ENCODE peak calls at places on chromosomes 6 and 20, in four cellular contexts. L is heart left ventricle, E is NB4, V is neural progenitor cell. I is an unnamed sample.

GRCh38 chr6:11500008-11500407 is 37.5 kb upstream of the TMEM170B start:
- DNase-seq in L (no peak), E (no peak), V (no peak), I (no peak)

GRCh38 chr6:157944983-157945931 is 36.4 kb upstream of the SYNJ2 start:
- DNase-seq in V (no peak), E (no peak), L (no peak), I (no peak)

GRCh38 chr6:117265425-117266266 is at the start of gene VGLL2:
- DNase-seq in V (peak), L (no peak), E (no peak), I (no peak)

GRCh38 chr6:75852721-75853120 is 103.7 kb downstream of the MYO6 start:
- DNase-seq in E (no peak), L (no peak), V (no peak), I (peak)

GRCh38 chr6:11392778-11393507 is 144.6 kb upstream of the TMEM170B start:
- DNase-seq in E (peak), L (no peak), V (no peak), I (no peak)

GRCh38 chr6:135209803-135210202 is 28.7 kb downstream of the MYB start:
- DNase-seq in L (no peak), V (no peak), E (peak), I (no peak)

GRCh38 chr6:47938411-47938810 is 156.6 kb downstream of the OPN5 start:
- DNase-seq in E (no peak), L (no peak), V (no peak), I (no peak)

GRCh38 chr6:134719850-134720249 is 230.1 kb downstream of the ALDH8A1 start:
- DNase-seq in L (no peak), V (no peak), E (no peak), I (no peak)

GRCh38 chr6:122043421-122043820 is 356.0 kb upstream of the HSF2 start:
- DNase-seq in E (no peak), L (no peak), V (no peak), I (no peak)

GRCh38 chr6:170292111-170292777 is 1.4 kb upstream of the DLL1 start:
- DNase-seq in V (peak), L (no peak), E (no peak), I (no peak)

GRCh38 chr6:25637946-25638345 is 14.1 kb upstream of the SCGN start:
- DNase-seq in L (no peak), E (no peak), V (peak), I (no peak)

GRCh38 chr6:157787080-157787479 is 36.0 kb upstream of the SNX9 start:
- DNase-seq in E (peak), L (no peak), V (no peak), I (no peak)

GRCh38 chr6:17505062-17505476 is 95.0 kb upstream of the FAM8A1 start:
- DNase-seq in L (no peak), E (peak), V (no peak), I (peak)

GRCh38 chr6:27630727-27631613 is 158.1 kb upstream of the ZNF184 start:
- DNase-seq in V (peak), E (no peak), L (no peak), I (peak)

GRCh38 chr20:47727170-47727880 is 58.0 kb downstream of the SULF2 start:
- DNase-seq in L (peak), E (peak), V (no peak), I (peak)

GRCh38 chr20:37533154-37533715 is 5.6 kb upstream of the BLCAP start:
- DNase-seq in L (no peak), E (peak), V (no peak), I (no peak)

GRCh38 chr20:51036226-51036625 is 13.3 kb upstream of the KCNG1 start:
- DNase-seq in L (no peak), V (no peak), E (no peak), I (no peak)

GRCh38 chr20:58515240-58516212 is at the start of gene APCDD1L:
- DNase-seq in V (peak), E (no peak), L (no peak), I (no peak)

GRCh38 chr20:40766790-40767529 is 77.9 kb upstream of the MAFB start:
- DNase-seq in E (no peak), L (no peak), V (no peak), I (no peak)

GRCh38 chr6:141309295-141309694 is 823.4 kb upstream of the GJE1 start:
- DNase-seq in E (peak), L (no peak), V (no peak), I (peak)

GRCh38 chr20:25066386-25066785 is 8.4 kb upstream of the ACSS1 start:
- DNase-seq in E (no peak), L (no peak), V (peak), I (no peak)

GRCh38 chr20:52972965-52973819 is 1.0 kb downstream of the TSHZ2 start:
- DNase-seq in E (no peak), L (peak), V (peak), I (peak)

GRCh38 chr6:20877008-20877937 is 343.0 kb downstream of the CDKAL1 start:
- DNase-seq in V (no peak), L (no peak), E (peak), I (peak)

GRCh38 chr6:150072201-150072600 is 3.3 kb upstream of the ULBP3 start:
- DNase-seq in V (no peak), L (no peak), E (peak), I (peak)

GRCh38 chr6:102746941-102747340 is 1353.4 kb downstream of the GRIK2 start:
- DNase-seq in L (no peak), E (no peak), V (peak), I (no peak)

GRCh38 chr6:165117806-165118205 is 191.6 kb downstream of the C6orf118 start:
- DNase-seq in E (no peak), L (no peak), V (no peak), I (no peak)

GRCh38 chr6:137112067-137112355 is 61.4 kb downstream of the IL22RA2 start:
- DNase-seq in V (no peak), E (no peak), L (no peak), I (no peak)

GRCh38 chr6:154407440-154407839 is 50.8 kb upstream of the IPCEF1 start:
- DNase-seq in V (no peak), L (no peak), E (no peak), I (no peak)

GRCh38 chr6:154406869-154407268 is 50.3 kb upstream of the IPCEF1 start:
- DNase-seq in L (no peak), E (no peak), V (no peak), I (no peak)

GRCh38 chr6:154403803-154404202 is 47.2 kb upstream of the IPCEF1 start:
- DNase-seq in E (no peak), L (peak), V (no peak), I (no peak)

GRCh38 chr6:154406301-154406700 is 49.7 kb upstream of the IPCEF1 start:
- DNase-seq in V (no peak), L (no peak), E (no peak), I (no peak)

DNA sequence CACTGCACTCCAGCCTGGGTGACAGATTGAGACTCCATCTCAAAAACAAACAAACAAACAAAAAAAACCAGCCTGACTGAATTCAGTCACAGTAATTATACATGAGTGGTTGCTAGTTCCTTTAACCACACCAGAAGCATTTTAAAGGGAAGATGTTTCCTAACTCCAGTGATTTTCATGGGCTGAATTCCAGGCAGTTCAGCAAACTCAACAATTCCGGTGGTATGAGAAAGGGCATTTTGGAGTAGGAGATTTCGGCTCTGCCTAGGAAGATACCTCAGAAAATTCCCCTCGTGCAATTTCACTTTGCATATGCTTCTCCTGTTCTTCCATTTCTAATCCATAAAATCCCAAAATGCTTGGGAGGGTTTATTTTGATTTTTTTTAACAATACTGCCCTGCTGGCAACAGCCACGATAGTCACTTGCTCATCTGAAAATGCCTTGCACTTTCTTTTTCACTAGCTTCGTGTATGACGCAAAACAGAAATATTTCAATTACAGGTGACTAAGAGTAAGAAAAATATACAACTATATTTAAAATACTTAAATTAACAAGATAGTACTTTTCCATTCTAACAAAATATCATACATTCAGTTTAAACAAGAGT is 48.3 kb upstream of the IPCEF1 start:
- DNase-seq in L (no peak), E (no peak), V (no peak), I (no peak)
- H3K4me3 ChIP-seq in L (no peak), E (no peak), V (no peak), I (no peak)

DNA sequence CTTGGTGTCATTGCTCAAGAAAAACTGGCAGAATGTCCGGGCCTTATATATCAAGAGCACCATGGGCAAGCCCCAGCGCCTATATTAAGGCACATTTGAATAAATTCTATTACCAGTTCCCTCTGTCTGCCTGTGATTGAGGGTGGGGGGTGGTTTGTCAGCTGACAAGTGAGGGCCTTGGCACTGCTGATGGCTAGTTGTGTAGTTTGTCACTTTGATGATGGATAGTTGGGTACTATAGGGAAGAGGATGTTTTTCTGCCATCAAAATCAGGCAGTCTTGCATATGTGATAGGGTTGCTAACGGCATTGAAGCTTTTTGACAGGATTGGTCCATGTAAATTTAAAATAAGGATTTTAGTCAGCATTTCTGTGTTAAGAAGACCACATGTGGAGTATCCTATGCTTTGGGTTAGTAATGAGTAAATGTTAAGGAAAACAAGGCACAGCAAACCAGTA is 2.5 kb downstream of the RPL10A start:
- DNase-seq in V (no peak), E (no peak), L (no peak), I (no peak)
- H3K4me3 ChIP-seq in V (peak), E (peak), L (no peak), I (peak)

GRCh38 chr6:37061157-37061804 is 55.8 kb downstream of the FGD2 start:
- DNase-seq in L (peak), E (no peak), V (no peak), I (no peak)

GRCh38 chr6:37058084-37058586 is 52.7 kb downstream of the FGD2 start:
- DNase-seq in L (no peak), V (no peak), E (no peak), I (no peak)

GRCh38 chr6:37057678-37058077 is 52.2 kb downstream of the FGD2 start:
- DNase-seq in E (no peak), L (no peak), V (no peak), I (no peak)

GRCh38 chr6:37060195-37060559 is 54.7 kb downstream of the FGD2 start:
- DNase-seq in L (no peak), E (no peak), V (no peak), I (no peak)

GRCh38 chr6:37059344-37060194 is 54.1 kb downstream of the FGD2 start:
- DNase-seq in E (peak), V (peak), L (no peak), I (peak)
- H3K4me3 ChIP-seq in E (no peak), V (peak), L (no peak), I (no peak)

GRCh38 chr6:124961784-124962611 is at the start of gene RNF217:
- DNase-seq in V (peak), L (peak), E (no peak), I (no peak)
- H3K4me3 ChIP-seq in V (peak), L (peak), E (no peak), I (no peak)

DNA sequence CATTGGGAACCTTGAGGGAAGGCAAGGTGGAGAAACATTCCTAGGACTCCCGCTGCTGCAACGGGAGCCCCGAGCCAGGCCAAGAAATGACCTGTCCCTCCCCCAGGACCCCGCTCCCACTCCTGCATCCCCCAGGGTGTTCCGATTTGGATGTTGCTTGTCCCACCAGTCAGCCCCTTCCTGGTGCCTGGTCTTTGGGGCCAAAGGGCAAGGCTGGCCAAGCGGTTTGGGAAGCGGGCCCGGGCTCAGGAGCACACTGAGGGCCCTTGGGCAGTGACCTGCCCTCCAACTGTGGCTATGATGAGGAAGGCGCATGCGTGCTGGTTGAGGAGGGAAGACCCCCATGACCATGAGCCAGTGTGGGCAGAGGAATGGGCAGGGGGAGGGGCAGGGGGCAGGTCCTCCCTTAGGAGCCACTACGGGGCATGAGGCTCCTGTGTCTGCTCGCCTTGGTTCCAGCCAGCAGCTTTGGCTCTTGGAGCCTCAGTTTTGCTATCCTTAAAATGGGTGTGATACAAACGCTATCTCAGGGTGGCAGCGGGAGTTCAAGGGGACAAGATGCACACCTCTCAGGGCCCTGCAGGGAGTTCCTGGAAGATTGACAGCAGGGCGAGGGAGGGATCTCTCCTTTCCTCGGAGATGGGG is 50.4 kb downstream of the RBM38 start:
- DNase-seq in L (no peak), E (no peak), V (no peak), I (no peak)
- H3K4me3 ChIP-seq in L (no peak), E (no peak), V (no peak), I (no peak)

GRCh38 chr20:4038047-4038459 is 22.7 kb upstream of the RNF24 start:
- DNase-seq in V (peak), E (peak), L (peak), I (peak)
- H3K4me3 ChIP-seq in V (no peak), E (peak), L (no peak), I (no peak)

GRCh38 chr20:62493253-62493885 is 17.6 kb upstream of the GATA5 start:
- DNase-seq in E (no peak), V (no peak), L (no peak), I (no peak)

GRCh38 chr20:62494537-62494936 is 18.7 kb upstream of the GATA5 start:
- DNase-seq in V (no peak), L (peak), E (peak), I (peak)

GRCh38 chr20:62494980-62495797 is 19.4 kb upstream of the GATA5 start:
- DNase-seq in V (no peak), E (no peak), L (no peak), I (no peak)

GRCh38 chr20:62492711-62493110 is 16.9 kb upstream of the GATA5 start:
- DNase-seq in L (no peak), E (no peak), V (no peak), I (no peak)

GRCh38 chr20:62493886-62494285 is 18.1 kb upstream of the GATA5 start:
- DNase-seq in E (no peak), V (no peak), L (no peak), I (no peak)
- H3K4me3 ChIP-seq in E (no peak), V (no peak), L (no peak), I (no peak)

GRCh38 chr20:56158489-56158888 is 90.0 kb upstream of the MC3R start:
- DNase-seq in V (no peak), L (no peak), E (no peak), I (no peak)

GRCh38 chr20:56160956-56161355 is 87.6 kb upstream of the MC3R start:
- DNase-seq in V (no peak), L (no peak), E (no peak), I (no peak)

GRCh38 chr20:56157530-56158203 is 90.9 kb upstream of the MC3R start:
- DNase-seq in L (no peak), V (no peak), E (no peak), I (no peak)

GRCh38 chr20:56151834-56152233 is 96.7 kb upstream of the MC3R start:
- DNase-seq in E (no peak), L (no peak), V (no peak), I (no peak)

DNA sequence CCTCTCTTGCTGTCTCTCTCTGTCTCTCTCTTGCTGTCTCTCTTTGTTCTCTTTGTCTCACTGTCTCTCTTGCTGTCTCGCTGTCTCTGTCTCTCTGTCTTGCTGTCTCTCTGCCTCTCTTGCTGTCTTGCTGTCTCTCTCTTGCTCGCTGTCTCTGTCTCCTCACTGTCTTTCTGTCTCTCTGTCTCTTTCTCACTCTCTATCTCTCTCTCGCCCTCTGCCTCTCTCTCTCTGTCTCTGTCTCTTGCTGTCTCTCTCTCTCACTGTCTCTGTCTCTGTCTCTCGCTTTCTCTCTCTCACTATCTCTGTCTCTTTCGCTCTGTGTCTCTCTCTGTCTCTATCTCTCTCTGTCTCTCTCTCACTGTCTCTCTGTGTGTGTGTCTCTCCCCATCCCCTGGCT is 92.9 kb upstream of the MC3R start:
- DNase-seq in V (no peak), E (no peak), L (no peak), I (no peak)
- H3K4me3 ChIP-seq in V (no peak), E (no peak), L (no peak), I (no peak)

DNA sequence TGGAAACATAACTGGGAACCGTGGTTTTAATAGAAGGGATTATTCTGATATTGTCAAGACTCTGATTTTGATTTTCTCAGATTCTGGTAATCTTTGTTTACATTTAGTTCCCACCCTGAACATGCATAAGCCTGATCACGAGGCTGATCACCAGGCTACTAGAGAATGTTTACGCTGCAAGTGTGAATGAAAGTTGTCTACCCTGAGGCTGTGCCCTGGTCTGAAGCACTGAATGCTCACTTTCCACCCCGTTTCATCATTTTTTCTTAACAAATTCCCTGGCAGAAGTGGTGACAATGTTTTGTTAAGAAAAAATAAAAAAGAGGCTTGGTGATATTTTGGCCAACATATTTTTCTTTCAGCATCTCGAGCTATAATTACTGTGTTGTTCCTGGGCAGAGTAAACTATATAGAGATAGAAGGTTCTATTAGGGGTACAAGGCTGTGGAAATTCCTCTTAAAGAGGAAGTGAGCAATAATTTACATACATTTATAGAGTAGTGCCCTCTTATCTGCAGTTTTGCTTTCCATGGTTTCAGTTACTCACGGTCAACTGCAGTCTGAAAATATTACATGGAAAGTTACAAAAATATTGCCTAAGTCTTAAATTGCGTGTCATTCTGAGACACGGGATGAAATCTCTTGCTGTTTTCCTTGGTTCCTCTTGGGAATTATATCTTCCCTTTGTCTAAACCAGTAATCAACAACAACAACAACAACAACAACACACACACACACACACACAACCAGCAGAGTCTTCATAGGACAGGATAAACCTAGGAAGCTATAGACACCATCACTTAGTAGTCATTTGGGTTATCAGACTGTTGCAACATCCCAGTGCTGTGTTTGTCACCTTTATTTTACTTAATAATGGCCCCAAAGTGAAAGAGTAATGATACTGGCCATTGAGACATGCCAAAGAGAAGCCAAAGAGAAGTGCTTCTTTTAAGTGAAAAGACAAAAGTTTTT is 566.6 kb upstream of the CITED2 start:
- DNase-seq in L (no peak), V (no peak), E (peak), I (peak)
- H3K4me3 ChIP-seq in L (no peak), V (no peak), E (peak), I (no peak)

GRCh38 chr6:43376551-43376981 is 7.1 kb upstream of the ZNF318 start:
- DNase-seq in V (no peak), E (no peak), L (no peak), I (peak)

GRCh38 chr6:43377710-43378229 is 8.3 kb upstream of the ZNF318 start:
- DNase-seq in E (no peak), V (no peak), L (no peak), I (peak)

GRCh38 chr6:43378631-43379030 is 9.2 kb upstream of the ZNF318 start:
- DNase-seq in L (no peak), V (no peak), E (no peak), I (no peak)

GRCh38 chr6:43373252-43373875 is 3.9 kb upstream of the ZNF318 start:
- DNase-seq in E (no peak), L (no peak), V (no peak), I (no peak)

GRCh38 chr6:43375693-43376092 is 6.2 kb upstream of the ZNF318 start:
- DNase-seq in L (no peak), E (no peak), V (no peak), I (no peak)
- H3K4me3 ChIP-seq in L (no peak), E (no peak), V (no peak), I (no peak)

I was measured in GM12865.